ENCODE peak calls at places on chromosome 3, in five cellular contexts. U is sigmoid colon; F is NAMALWA; I is stimulated activated CD4-positive, alpha-beta T cell treated with anti-CD3 and anti-CD28 coated beads, TNF-alpha, amount 100 ng/mL, for 4 hours; S is activated effector memory CD4-positive, alpha-beta T cell treated with anti-CD3 and anti-CD28 coated beads, Interleukin-2, amount 50 U/mL, for 16 hours. Y is an unnamed sample.

GRCh38 chr3:143483214-143483613 is 363.6 kb downstream of the CHST2 start:
- DNase-seq in I (no peak), F (no peak), U (no peak), S (no peak), Y (no peak)

GRCh38 chr3:78969483-78969882 is 798.3 kb downstream of the ROBO1 start:
- DNase-seq in U (no peak), S (no peak), I (no peak), F (no peak), Y (no peak)

GRCh38 chr3:100427694-100428093 is 26.4 kb downstream of the LNP1 start:
- DNase-seq in F (no peak), S (no peak), I (no peak), U (no peak), Y (no peak)

GRCh38 chr3:143628971-143629370 is 219.3 kb downstream of the SLC9A9 start:
- DNase-seq in F (no peak), I (no peak), S (no peak), U (no peak), Y (no peak)

GRCh38 chr3:14907043-14907966 is 40.1 kb upstream of the NR2C2 start:
- DNase-seq in I (no peak), S (peak), U (no peak), F (no peak), Y (no peak)

GRCh38 chr3:182618981-182619591 is 174.2 kb upstream of the ATP11B start:
- DNase-seq in F (no peak), S (no peak), U (no peak), I (no peak), Y (no peak)

GRCh38 chr3:112814256-112814655 is 32.4 kb downstream of the CD200R1L start:
- DNase-seq in S (no peak), F (peak), U (no peak), I (no peak), Y (peak)

GRCh38 chr3:138944842-138945645 is 1.9 kb downstream of the FOXL2 start:
- DNase-seq in U (no peak), F (no peak), S (peak), I (no peak), Y (peak)

GRCh38 chr3:127337001-127337400 is 49.2 kb upstream of the PRR20G start:
- DNase-seq in U (no peak), S (no peak), I (no peak), F (no peak), Y (no peak)

Y was measured in OCI-M1.